ENCODE peak calls at places on chromosomes 4 and X, in four cellular contexts. Z is WTC11, O is HepG2, H is K562. R is an unnamed sample.

GRCh38 chr4:133151301-133151680 is 2.2 kb downstream of the PCDH10 start:
- DNase-seq in Z (peak), O (no peak), H (no peak), R (peak)

GRCh38 chr4:64766565-64766964 is 357.3 kb upstream of the TECRL start:
- DNase-seq in Z (no peak), O (no peak), H (no peak), R (no peak)

GRCh38 chrX:49111846-49112245 is 11.7 kb downstream of the GPKOW start:
- DNase-seq in Z (no peak), O (no peak), H (no peak), R (no peak)

GRCh38 chr4:40228497-40229365 is 31.9 kb downstream of the RHOH start:
- DNase-seq in Z (peak), O (no peak), H (peak), R (peak)

GRCh38 chrX:143121471-143121870 is 95.7 kb downstream of the SPANXN4 start:
- DNase-seq in Z (no peak), O (no peak), H (no peak), R (no peak)

GRCh38 chr4:56910172-56910967 is 2.7 kb downstream of the REST start:
- DNase-seq in Z (no peak), O (no peak), H (no peak), R (no peak)

GRCh38 chr4:113397114-113397701 is 347.8 kb downstream of the ANK2 start:
- DNase-seq in Z (no peak), O (no peak), H (no peak), R (no peak)

GRCh38 chr4:152522754-152523153 is 13.1 kb downstream of the FBXW7 start:
- DNase-seq in Z (no peak), O (no peak), H (no peak), R (no peak)

GRCh38 chr4:183989471-183989870 is 84.4 kb downstream of the STOX2 start:
- DNase-seq in Z (no peak), O (no peak), H (no peak), R (no peak)

GRCh38 chrX:39613997-39614679 is 483.6 kb downstream of the BCOR start:
- DNase-seq in Z (peak), O (no peak), H (no peak), R (no peak)

GRCh38 chrX:141405878-141406492 is 163.7 kb upstream of the SPANXC start:
- DNase-seq in Z (no peak), O (no peak), H (no peak), R (no peak)

GRCh38 chrX:141405486-141405877 is 163.2 kb upstream of the SPANXC start:
- DNase-seq in Z (no peak), O (no peak), H (no peak), R (no peak)

DNA sequence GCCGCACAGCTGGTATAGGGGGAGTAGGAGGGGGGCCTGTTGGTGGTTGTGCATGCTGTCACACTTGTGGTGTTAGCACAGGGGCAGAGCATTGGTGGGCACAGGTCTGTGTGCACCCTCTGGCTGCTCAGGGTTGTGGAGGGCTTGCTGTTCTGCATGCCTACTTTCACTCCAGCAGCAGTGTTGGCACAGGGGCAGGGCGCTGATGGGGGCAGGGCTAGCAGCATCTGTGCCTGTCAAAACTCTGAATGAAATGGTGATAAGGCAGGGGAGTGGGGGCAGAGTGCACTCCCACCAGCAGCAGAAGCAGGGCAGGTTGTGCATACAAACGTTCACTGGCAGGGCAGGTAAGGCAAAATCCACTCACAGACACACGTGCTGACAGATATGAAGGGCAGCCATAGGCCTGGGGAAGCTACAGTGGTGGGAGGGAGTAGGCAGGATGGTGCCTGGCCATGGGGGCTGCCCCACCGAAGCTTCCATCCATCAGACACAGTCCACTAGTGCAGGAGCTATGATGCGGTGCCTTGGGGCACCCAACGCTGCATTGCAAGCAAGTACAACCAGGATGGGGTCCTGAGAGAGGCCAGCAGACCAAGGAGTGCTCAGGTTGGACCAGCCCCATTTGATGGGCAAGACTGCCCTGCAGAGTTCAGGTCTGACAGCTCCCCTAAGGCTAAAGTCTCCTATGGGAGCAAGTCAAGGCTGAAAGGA is 160.7 kb upstream of the SPANXC start:
- DNase-seq in Z (no peak), O (no peak), H (no peak), R (no peak)
- TF ChIP-seq ELF4 in Z (no peak), O (no peak), H (no peak), R (no peak)

GRCh38 chr4:120025516-120025915 is 41.1 kb downstream of the MAD2L1 start:
- DNase-seq in Z (no peak), O (no peak), H (no peak), R (no peak)
- TF ChIP-seq ELF4 in Z (no peak), O (no peak), H (no peak), R (no peak)

GRCh38 chr4:169921237-169921636 is 105.0 kb downstream of the MFAP3L start:
- DNase-seq in Z (no peak), O (no peak), H (no peak), R (no peak)
- TF ChIP-seq ELF4 in Z (no peak), O (no peak), H (no peak), R (no peak)

DNA sequence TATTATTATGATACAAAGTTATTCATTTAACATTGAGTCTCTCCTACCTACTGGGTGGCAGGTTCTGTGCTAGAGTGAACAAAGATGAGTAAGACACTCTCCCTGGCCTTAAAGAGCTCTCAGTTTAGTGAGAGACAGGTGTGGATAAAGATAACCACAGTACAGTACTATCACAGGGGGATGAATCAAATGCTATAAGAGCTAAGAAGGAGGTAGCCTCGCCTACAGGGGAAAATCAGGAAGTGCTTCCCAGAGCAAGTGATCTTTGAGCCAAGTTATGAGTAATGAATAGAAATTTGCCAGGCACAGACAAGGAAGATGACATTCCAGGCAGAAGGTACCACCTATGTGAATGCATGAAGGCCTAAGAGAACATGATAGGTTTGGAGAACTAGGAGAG is 3.4 kb upstream of the IGBP1 start:
- DNase-seq in Z (no peak), O (peak), H (no peak), R (no peak)
- TF ChIP-seq ELF4 in Z (no peak), O (no peak), H (no peak), R (no peak)

GRCh38 chr4:118762146-118762545 is 73.8 kb downstream of the SEC24D start:
- DNase-seq in Z (no peak), O (no peak), H (no peak), R (no peak)

GRCh38 chr4:118767109-118767508 is 68.8 kb downstream of the SEC24D start:
- DNase-seq in Z (no peak), O (no peak), H (peak), R (no peak)

GRCh38 chr4:118762753-118763477 is 73.0 kb downstream of the SEC24D start:
- DNase-seq in Z (no peak), O (no peak), H (no peak), R (no peak)

GRCh38 chr4:118769152-118769551 is 66.8 kb downstream of the SEC24D start:
- DNase-seq in Z (no peak), O (no peak), H (no peak), R (no peak)

GRCh38 chr4:118765399-118765798 is 70.5 kb downstream of the SEC24D start:
- DNase-seq in Z (no peak), O (no peak), H (peak), R (no peak)
- TF ChIP-seq ELF4 in Z (no peak), O (no peak), H (no peak), R (no peak)

GRCh38 chr4:87030606-87031441 is 96.0 kb downstream of the AFF1 start:
- DNase-seq in Z (no peak), O (no peak), H (no peak), R (no peak)

GRCh38 chr4:87030124-87030523 is 95.3 kb downstream of the AFF1 start:
- DNase-seq in Z (no peak), O (no peak), H (no peak), R (no peak)

GRCh38 chr4:87033902-87034301 is 99.1 kb downstream of the AFF1 start:
- DNase-seq in Z (peak), O (no peak), H (peak), R (no peak)

GRCh38 chr4:87032884-87033533 is 98.2 kb downstream of the AFF1 start:
- DNase-seq in Z (no peak), O (peak), H (no peak), R (no peak)

DNA sequence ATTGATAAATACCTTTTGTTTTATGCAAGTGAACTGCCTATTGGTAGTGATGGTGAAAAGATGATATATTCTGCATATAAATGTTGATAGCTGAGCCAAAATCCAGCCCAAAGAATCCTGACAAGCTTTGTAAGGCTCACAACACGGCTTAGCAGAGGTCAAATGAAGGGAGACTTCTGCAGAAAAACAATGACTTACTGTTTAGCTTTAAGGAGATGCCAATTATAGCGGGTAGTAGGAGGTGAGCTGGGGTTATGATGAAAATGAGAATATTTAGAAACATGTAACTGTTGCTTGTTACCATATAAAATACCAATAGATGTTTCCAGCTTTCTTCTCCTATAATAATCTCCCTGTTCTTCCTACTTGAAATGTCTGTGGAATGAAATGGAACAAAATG is 97.1 kb downstream of the AFF1 start:
- DNase-seq in Z (no peak), O (no peak), H (no peak), R (no peak)
- TF ChIP-seq ELF4 in Z (no peak), O (no peak), H (no peak), R (no peak)

GRCh38 chr4:94409947-94410346 is 41.8 kb upstream of the PDLIM5 start:
- DNase-seq in Z (no peak), O (no peak), H (no peak), R (no peak)

GRCh38 chr4:94411296-94411695 is 40.4 kb upstream of the PDLIM5 start:
- DNase-seq in Z (no peak), O (no peak), H (no peak), R (no peak)

GRCh38 chr4:94409375-94409679 is 42.4 kb upstream of the PDLIM5 start:
- DNase-seq in Z (no peak), O (no peak), H (no peak), R (no peak)

GRCh38 chr4:94412019-94413017 is 39.4 kb upstream of the PDLIM5 start:
- DNase-seq in Z (no peak), O (peak), H (no peak), R (no peak)

DNA sequence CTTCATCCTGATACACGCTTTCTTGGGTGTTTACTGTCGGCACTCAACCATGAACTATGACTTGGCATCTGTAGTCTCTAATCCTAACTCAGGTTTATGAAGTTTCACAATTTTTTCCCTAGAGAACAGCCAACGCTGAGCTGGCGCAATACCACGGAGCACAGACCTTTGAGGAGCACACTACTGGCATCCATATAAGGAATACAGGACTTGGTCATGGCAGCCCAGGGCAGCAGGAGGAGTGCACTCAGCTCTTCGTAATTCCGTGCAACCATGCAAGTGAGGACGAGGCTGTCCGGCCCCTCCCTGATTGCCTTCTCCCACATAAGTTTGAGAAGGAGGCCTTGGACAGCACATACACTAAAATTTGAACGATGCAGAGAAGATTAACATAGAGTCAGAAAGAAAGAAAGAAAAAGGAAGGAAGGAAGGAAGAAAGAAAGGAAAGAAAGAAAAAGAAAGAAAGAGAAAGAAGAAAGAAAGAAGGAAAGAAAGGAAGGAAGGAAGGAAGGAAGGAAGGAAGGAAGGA is 41.0 kb upstream of the PDLIM5 start:
- DNase-seq in Z (no peak), O (peak), H (no peak), R (peak)
- TF ChIP-seq ELF4 in Z (no peak), O (no peak), H (no peak), R (no peak)

GRCh38 chr4:100848865-100849264 is 331.0 kb upstream of the EMCN start:
- DNase-seq in Z (peak), O (no peak), H (no peak), R (no peak)
- TF ChIP-seq ELF4 in Z (no peak), O (no peak), H (no peak), R (no peak)

DNA sequence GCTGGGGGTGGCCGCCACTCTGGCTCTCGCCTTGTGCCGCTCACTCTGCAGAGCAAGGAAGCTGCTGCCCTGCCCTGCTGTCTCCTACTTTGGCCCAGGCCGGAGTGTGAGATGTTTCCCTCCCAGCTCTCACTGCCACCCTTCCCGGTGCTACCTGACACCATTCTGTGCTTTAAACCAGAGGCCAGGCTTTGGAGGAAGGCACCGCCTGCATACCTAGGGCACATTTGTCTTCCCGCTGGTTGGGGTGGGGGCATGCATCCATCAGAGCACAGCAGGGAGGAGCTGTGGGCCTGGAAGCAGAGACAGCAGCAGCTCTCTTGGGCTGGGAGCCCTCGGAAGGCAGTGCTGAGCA is 96.9 kb upstream of the PSAPL1 start:
- DNase-seq in Z (peak), O (no peak), H (no peak), R (no peak)
- TF ChIP-seq ELF4 in Z (no peak), O (no peak), H (no peak), R (no peak)